ENCODE peak calls at places on chromosomes 16 and 17, in ten cellular contexts. A, Y, U, R, W, I, C, F, H and N are unnamed samples.

GRCh38 chr16:17396762-17397498 is 73.8 kb downstream of the XYLT1 start:
- DNase-seq in A (no peak), Y (peak), U (peak), R (peak), W (no peak), I (peak), C (peak), F (no peak), H (no peak), N (no peak)

GRCh38 chr17:40608061-40608581 is 39.5 kb downstream of the SMARCE1 start:
- DNase-seq in A (no peak), Y (no peak), U (no peak), R (no peak), W (no peak), I (no peak), C (no peak), F (no peak), H (no peak), N (no peak)

GRCh38 chr16:26005336-26005735 is 313.6 kb downstream of the HS3ST4 start:
- DNase-seq in A (no peak), Y (no peak), U (no peak), R (no peak), W (no peak), I (no peak), C (no peak), F (no peak), H (no peak), N (no peak)

GRCh38 chr16:11705311-11705710 is 37.1 kb downstream of the SNN start:
- DNase-seq in A (no peak), Y (no peak), U (no peak), R (no peak), W (no peak), I (no peak), C (no peak), F (no peak), H (no peak), N (no peak)

GRCh38 chr16:23962001-23962400 is 126.2 kb downstream of the PRKCB start:
- DNase-seq in A (no peak), Y (no peak), U (no peak), R (no peak), W (no peak), I (peak), C (no peak), F (no peak), H (no peak), N (no peak)

GRCh38 chr16:88628512-88628974 is 9.8 kb upstream of the IL17C start:
- DNase-seq in A (peak), Y (no peak), U (no peak), R (no peak), W (peak), I (no peak), C (no peak), F (no peak), H (no peak), N (no peak)

GRCh38 chr16:71895679-71896385 is 501 bp downstream of the IST1 start:
- DNase-seq in A (peak), Y (no peak), U (peak), R (peak), W (peak), I (peak), C (no peak), F (no peak), H (peak), N (no peak)

GRCh38 chr17:77810536-77810935 is 148.0 kb upstream of the TNRC6C start:
- DNase-seq in A (peak), Y (no peak), U (peak), R (peak), W (no peak), I (peak), C (no peak), F (no peak), H (no peak), N (no peak)

GRCh38 chr17:57939797-57940196 is 15.4 kb downstream of the CUEDC1 start:
- DNase-seq in A (no peak), Y (no peak), U (no peak), R (no peak), W (no peak), I (no peak), C (no peak), F (no peak), H (no peak), N (peak)

GRCh38 chr17:17819561-17819995 is 17.2 kb downstream of the SREBF1 start:
- DNase-seq in A (peak), Y (peak), U (peak), R (peak), W (no peak), I (peak), C (peak), F (peak), H (no peak), N (peak)

GRCh38 chr17:1967092-1967662 is 58.0 kb downstream of the RTN4RL1 start:
- DNase-seq in A (no peak), Y (no peak), U (no peak), R (no peak), W (no peak), I (no peak), C (no peak), F (no peak), H (no peak), N (no peak)

GRCh38 chr16:18050234-18050633 is 286.3 kb downstream of the NPIPA8 start:
- DNase-seq in A (no peak), Y (no peak), U (no peak), R (no peak), W (no peak), I (no peak), C (no peak), F (no peak), H (no peak), N (no peak)

GRCh38 chr16:53804467-53804866 is 100.5 kb downstream of the FTO start:
- DNase-seq in A (no peak), Y (no peak), U (no peak), R (no peak), W (no peak), I (no peak), C (no peak), F (no peak), H (no peak), N (no peak)

GRCh38 chr17:49788443-49789277 is at the start of gene KAT7:
- DNase-seq in A (peak), Y (peak), U (peak), R (peak), W (peak), I (peak), C (peak), F (peak), H (peak), N (peak)

GRCh38 chr16:22762486-22762885 is 51.5 kb upstream of the HS3ST2 start:
- DNase-seq in A (no peak), Y (no peak), U (no peak), R (no peak), W (no peak), I (no peak), C (no peak), F (no peak), H (no peak), N (no peak)

GRCh38 chr16:53773150-53773846 is 69.3 kb downstream of the FTO start:
- DNase-seq in A (peak), Y (peak), U (peak), R (peak), W (peak), I (no peak), C (no peak), F (peak), H (no peak), N (no peak)

GRCh38 chr17:28367641-28368305 is 2.3 kb downstream of the VTN start:
- DNase-seq in A (no peak), Y (no peak), U (no peak), R (no peak), W (no peak), I (no peak), C (no peak), F (no peak), H (no peak), N (no peak)

GRCh38 chr17:73104450-73104849 is 12.0 kb upstream of the SLC39A11 start:
- DNase-seq in A (no peak), Y (no peak), U (no peak), R (no peak), W (no peak), I (no peak), C (no peak), F (no peak), H (no peak), N (no peak)

GRCh38 chr16:48384305-48384981 is 770 bp downstream of the SIAH1 start:
- DNase-seq in A (peak), Y (peak), U (peak), R (peak), W (peak), I (peak), C (peak), F (no peak), H (peak), N (no peak)

GRCh38 chr16:83458612-83459011 is 349.2 kb upstream of the HSBP1 start:
- DNase-seq in A (no peak), Y (no peak), U (peak), R (peak), W (no peak), I (no peak), C (no peak), F (no peak), H (no peak), N (no peak)

GRCh38 chr16:30183961-30184429 is 593 bp downstream of the CORO1A start:
- DNase-seq in A (peak), Y (peak), U (no peak), R (no peak), W (peak), I (peak), C (peak), F (no peak), H (no peak), N (peak)

GRCh38 chr16:70160388-70160787 is 13.2 kb upstream of the CLEC18C start:
- DNase-seq in A (no peak), Y (no peak), U (no peak), R (no peak), W (no peak), I (no peak), C (no peak), F (no peak), H (no peak), N (no peak)

GRCh38 chr17:35855965-35856364 is 12.7 kb downstream of the HEATR9 start:
- DNase-seq in A (no peak), Y (no peak), U (no peak), R (no peak), W (no peak), I (no peak), C (no peak), F (no peak), H (no peak), N (no peak)

GRCh38 chr17:50542795-50543774 is 3.9 kb upstream of the SPATA20 start:
- DNase-seq in A (no peak), Y (peak), U (no peak), R (no peak), W (no peak), I (no peak), C (no peak), F (no peak), H (no peak), N (no peak)

GRCh38 chr17:63480826-63481487 is 4.1 kb downstream of the ACE start:
- DNase-seq in A (no peak), Y (no peak), U (no peak), R (no peak), W (no peak), I (no peak), C (no peak), F (no peak), H (no peak), N (no peak)

GRCh38 chr16:81378049-81378448 is 63.3 kb downstream of the GAN start:
- DNase-seq in A (no peak), Y (no peak), U (no peak), R (no peak), W (no peak), I (no peak), C (no peak), F (no peak), H (no peak), N (no peak)

GRCh38 chr17:48262982-48263586 is 155.5 kb downstream of the SNX11 start:
- DNase-seq in A (no peak), Y (no peak), U (peak), R (peak), W (no peak), I (no peak), C (no peak), F (no peak), H (no peak), N (no peak)
- TF ChIP-seq CTCF in A (peak), Y (peak), U (peak), R (peak), W (peak), I (no peak), C (peak), F (peak), H (peak), N (no peak)

DNA sequence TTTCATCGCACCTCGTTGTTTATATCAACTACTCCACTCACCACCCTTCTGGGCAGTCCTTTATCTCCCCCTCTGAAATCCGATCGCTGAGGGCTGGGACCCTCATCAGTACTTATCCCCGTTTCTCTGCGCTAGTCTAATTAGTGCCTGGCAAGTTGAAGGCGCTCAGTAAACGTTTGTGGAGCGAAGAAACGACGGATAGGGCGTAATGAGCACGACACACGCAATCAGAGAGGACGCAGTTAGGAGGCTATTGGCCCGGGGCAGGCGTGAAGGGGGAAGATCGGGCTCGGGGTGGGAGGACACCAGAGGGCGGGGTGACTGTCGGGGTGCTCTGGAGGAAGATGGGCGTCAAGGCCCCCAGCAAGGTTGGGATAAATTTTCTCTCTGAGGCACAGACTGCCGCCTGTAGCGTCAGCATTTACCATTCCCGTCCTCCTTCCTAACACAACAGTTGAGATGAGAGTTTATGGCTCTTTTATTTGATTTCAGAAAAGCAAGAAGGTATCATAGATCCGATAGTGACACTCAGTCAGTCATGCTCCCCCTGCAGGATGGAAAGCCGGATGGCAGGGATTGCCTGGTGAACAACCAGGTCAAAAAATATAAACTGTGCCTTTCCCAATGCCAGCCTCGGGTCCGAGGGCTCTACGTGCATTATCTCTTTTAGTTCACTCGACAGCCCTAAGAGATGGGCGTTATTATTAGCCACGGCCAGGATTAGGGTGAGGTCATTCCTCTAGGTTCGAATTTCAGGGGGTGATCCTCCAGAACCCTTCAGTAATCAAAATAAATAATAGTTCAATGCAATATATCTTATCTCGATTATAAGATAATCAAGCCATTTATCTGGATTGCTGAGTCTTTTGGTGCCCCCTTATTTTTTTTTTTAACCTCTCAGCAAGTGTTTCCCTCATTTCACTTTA is 9.5 kb upstream of the ARL4D start:
- DNase-seq in A (peak), Y (peak), U (peak), R (peak), W (peak), I (peak), C (peak), F (no peak), H (peak), N (peak)
- TF ChIP-seq CTCF in A (peak), Y (peak), U (peak), R (peak), W (peak), I (no peak), C (peak), F (peak), H (peak), N (no peak)

DNA sequence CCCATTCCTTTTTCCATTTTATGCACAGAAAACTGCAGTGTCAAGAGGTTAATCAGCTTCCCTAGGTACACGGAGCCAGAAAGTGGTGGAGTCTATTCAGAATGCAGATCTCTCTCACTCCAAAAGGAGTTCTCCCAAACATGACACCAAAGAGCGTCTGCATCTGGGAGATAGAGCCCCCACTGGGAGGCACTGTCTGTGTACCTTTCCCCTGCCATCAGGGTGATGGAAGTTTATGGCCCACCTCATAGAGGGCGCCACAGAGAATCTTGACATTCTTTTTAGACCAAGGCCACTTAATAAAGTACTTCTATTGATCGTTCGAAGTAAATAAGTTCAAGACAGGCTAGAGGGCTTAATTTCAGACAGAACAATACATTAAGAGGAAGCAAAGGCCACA is 493.7 kb upstream of the ERCC4 start:
- DNase-seq in A (no peak), Y (no peak), U (no peak), R (no peak), W (no peak), I (no peak), C (no peak), F (no peak), H (no peak), N (no peak)
- TF ChIP-seq CTCF in A (no peak), Y (no peak), U (no peak), R (no peak), W (no peak), I (no peak), C (no peak), F (no peak), H (no peak), N (no peak)

DNA sequence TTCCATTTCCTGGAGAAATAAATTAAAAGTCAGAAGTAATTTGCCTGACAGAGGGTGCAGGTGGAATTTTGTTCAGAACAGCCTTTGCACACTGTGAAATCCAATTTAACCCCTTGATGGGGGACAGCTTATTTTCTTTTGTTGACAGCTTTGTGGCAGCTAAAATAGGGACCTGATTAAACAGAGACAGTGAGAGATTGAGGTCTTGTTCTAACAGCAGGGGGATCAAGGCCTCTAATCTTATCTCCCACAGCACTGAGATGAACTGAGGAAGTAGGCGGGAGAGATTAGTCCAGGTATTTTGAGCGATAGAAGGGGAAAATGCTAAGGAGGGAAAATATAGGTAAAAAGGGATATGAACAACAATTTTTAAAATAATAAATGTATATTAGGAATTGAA is 1491.4 kb upstream of the GOT2 start:
- DNase-seq in A (no peak), Y (no peak), U (no peak), R (no peak), W (no peak), I (no peak), C (no peak), F (no peak), H (no peak), N (no peak)
- TF ChIP-seq CTCF in A (no peak), Y (no peak), U (no peak), R (no peak), W (no peak), I (no peak), C (no peak), F (no peak), H (no peak), N (no peak)

GRCh38 chr16:85422374-85423185 is 190.5 kb upstream of the GSE1 start:
- DNase-seq in A (peak), Y (peak), U (no peak), R (no peak), W (peak), I (peak), C (no peak), F (no peak), H (peak), N (peak)
- TF ChIP-seq CTCF in A (no peak), Y (no peak), U (no peak), R (no peak), W (no peak), I (no peak), C (no peak), F (no peak), H (peak), N (no peak)

GRCh38 chr17:38915639-38915995 is 9.8 kb upstream of the LASP1NB start:
- DNase-seq in A (no peak), Y (no peak), U (no peak), R (no peak), W (no peak), I (peak), C (no peak), F (no peak), H (no peak), N (peak)

GRCh38 chr17:38918916-38919315 is 6.5 kb upstream of the LASP1NB start:
- DNase-seq in A (no peak), Y (no peak), U (no peak), R (no peak), W (no peak), I (peak), C (no peak), F (no peak), H (no peak), N (no peak)

GRCh38 chr17:38916771-38917170 is 8.6 kb upstream of the LASP1NB start:
- DNase-seq in A (no peak), Y (no peak), U (no peak), R (no peak), W (no peak), I (peak), C (no peak), F (no peak), H (no peak), N (no peak)

GRCh38 chr17:38918129-38918913 is 7.1 kb upstream of the LASP1NB start:
- DNase-seq in A (no peak), Y (no peak), U (no peak), R (no peak), W (no peak), I (peak), C (no peak), F (no peak), H (no peak), N (no peak)

GRCh38 chr17:38917259-38917658 is 8.2 kb upstream of the LASP1NB start:
- DNase-seq in A (no peak), Y (no peak), U (no peak), R (no peak), W (no peak), I (no peak), C (no peak), F (no peak), H (no peak), N (no peak)
- TF ChIP-seq CTCF in A (no peak), Y (no peak), U (peak), R (no peak), W (no peak), I (no peak), C (no peak), F (peak), H (no peak), N (no peak)